ENCODE peak calls at places on chromosomes 11 and 22, in five cellular contexts. X is neural progenitor cell, L is WTC11, Z is NB4, K is Peyer's patch. R is an unnamed sample.

GRCh38 chr11:14587203-14587602 is 56.4 kb upstream of the PDE3B start:
- DNase-seq in X (no peak), L (no peak), Z (no peak), K (no peak), R (no peak)

GRCh38 chr11:69382131-69383128 is 88.5 kb downstream of the MYEOV start:
- DNase-seq in X (no peak), L (peak; percentile 42), Z (peak; percentile 93), K (peak; percentile 38), R (no peak)

GRCh38 chr11:58658553-58659080 is 36.2 kb downstream of the CNTF start:
- DNase-seq in X (no peak), L (no peak), Z (no peak), K (no peak), R (no peak)

GRCh38 chr22:36461665-36462474 is 19.6 kb downstream of the TXN2 start:
- DNase-seq in X (no peak), L (no peak), Z (no peak), K (no peak), R (peak; percentile 33)

GRCh38 chr11:129828301-129828836 is 12.7 kb downstream of the TMEM45B start:
- DNase-seq in X (no peak), L (no peak), Z (no peak), K (no peak), R (no peak)

GRCh38 chr11:102798012-102798746 is at the start of gene MMP1:
- DNase-seq in X (no peak), L (no peak), Z (no peak), K (no peak), R (no peak)

GRCh38 chr11:64850979-64851567 is 6.6 kb upstream of the CDC42BPG start:
- DNase-seq in X (no peak), L (peak; percentile 58), Z (peak; percentile 64), K (peak; percentile 87), R (no peak)

GRCh38 chr11:22730319-22730718 is 63.9 kb downstream of the GAS2 start:
- DNase-seq in X (peak; percentile 11), L (no peak), Z (peak; percentile 13), K (no peak), R (no peak)

GRCh38 chr11:58739725-58740430 is 8.1 kb upstream of the GLYAT start:
- DNase-seq in X (no peak), L (no peak), Z (no peak), K (no peak), R (no peak)

GRCh38 chr22:38298312-38299000 is 18.8 kb downstream of the CSNK1E start:
- DNase-seq in X (peak; percentile 34), L (peak; percentile 63), Z (peak; percentile 42), K (no peak), R (no peak)
- TF ChIP-seq CTCF in X (peak; percentile 63), L (peak; percentile 61), Z (peak; percentile 49), K (peak; percentile 47), R (peak; percentile 51)

DNA sequence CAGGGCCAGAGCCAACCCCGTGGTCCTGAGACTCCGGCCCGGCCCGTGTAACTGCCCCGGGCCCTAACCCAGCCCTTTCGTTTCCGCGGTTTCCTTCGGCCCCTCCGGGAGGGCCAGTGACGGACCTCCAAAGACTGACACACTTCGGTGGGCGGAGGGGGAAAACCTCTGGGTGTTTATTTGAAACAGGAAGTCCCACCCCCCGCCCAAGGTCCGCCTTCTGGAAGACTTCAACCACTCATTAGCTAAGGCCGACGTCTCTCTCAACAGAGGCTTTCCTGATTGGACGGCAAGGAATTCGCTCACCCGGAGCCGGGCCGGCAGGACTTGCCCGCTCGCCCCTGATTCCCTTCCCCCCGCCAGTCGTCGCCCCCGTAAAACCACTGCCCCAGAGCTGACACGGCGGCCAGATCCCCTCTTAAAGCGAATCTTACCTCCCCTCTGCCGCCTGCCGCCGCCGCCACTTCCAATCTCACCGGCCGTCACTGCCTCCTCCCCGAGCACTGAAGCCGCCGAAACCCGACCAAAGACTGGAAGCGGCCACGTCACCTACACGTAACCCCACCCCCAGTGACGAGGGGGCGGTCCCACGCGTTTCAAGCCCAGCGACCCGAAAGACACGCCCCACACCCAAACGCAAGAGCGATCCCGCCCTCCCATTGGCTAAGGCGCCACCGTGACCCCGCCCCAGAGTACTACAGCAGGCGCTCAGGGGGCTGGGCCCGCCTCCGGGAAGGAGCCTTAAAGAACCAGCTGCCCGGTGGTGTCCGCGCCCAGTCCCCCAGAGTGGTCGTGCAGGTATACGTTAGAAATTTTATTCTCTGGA is at the start of gene STX5:
- DNase-seq in X (peak; percentile 99), L (peak; percentile 100), Z (peak; percentile 99), K (peak; percentile 100), R (peak; percentile 99)
- TF ChIP-seq CTCF in X (no peak), L (no peak), Z (no peak), K (no peak), R (no peak)

GRCh38 chr11:31419669-31420068 is 50.0 kb downstream of the DNAJC24 start:
- DNase-seq in X (no peak), L (no peak), Z (no peak), K (no peak), R (no peak)

GRCh38 chr11:31421840-31422239 is 52.2 kb downstream of the DNAJC24 start:
- DNase-seq in X (peak; percentile 82), L (no peak), Z (no peak), K (no peak), R (no peak)

GRCh38 chr11:31419138-31419537 is 49.5 kb downstream of the DNAJC24 start:
- DNase-seq in X (peak; percentile 17), L (no peak), Z (no peak), K (no peak), R (no peak)

GRCh38 chr11:31422703-31423102 is 53.0 kb downstream of the DNAJC24 start:
- DNase-seq in X (peak; percentile 71), L (no peak), Z (no peak), K (no peak), R (no peak)

DNA sequence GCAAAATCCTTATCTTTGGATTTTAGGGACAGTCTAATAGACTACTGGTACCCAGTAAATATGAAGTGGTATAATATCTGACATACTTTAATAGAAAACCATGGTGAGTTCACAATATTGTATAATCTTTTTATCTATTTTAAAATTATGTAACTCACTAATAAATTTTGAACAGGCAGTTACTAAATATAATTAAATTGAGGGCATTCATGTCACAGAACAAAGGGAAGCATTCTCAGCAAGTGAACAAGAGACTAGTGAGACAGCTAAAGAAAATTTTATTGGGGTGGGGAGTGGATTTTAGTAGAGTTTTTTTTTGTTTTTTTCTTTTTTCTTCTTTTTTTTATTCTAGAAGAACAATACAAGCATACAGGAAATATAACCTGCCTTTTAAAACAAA is 55.0 kb downstream of the DNAJC24 start:
- DNase-seq in X (no peak), L (no peak), Z (no peak), K (no peak), R (no peak)
- TF ChIP-seq CTCF in X (no peak), L (no peak), Z (no peak), K (no peak), R (no peak)

GRCh38 chr11:94504689-94505293 is 7.5 kb upstream of the C11orf97 start:
- DNase-seq in X (peak; percentile 56), L (no peak), Z (peak; percentile 75), K (no peak), R (peak; percentile 8)
- TF ChIP-seq CTCF in X (peak; percentile 81), L (peak; percentile 61), Z (peak; percentile 54), K (peak; percentile 67), R (peak; percentile 77)

DNA sequence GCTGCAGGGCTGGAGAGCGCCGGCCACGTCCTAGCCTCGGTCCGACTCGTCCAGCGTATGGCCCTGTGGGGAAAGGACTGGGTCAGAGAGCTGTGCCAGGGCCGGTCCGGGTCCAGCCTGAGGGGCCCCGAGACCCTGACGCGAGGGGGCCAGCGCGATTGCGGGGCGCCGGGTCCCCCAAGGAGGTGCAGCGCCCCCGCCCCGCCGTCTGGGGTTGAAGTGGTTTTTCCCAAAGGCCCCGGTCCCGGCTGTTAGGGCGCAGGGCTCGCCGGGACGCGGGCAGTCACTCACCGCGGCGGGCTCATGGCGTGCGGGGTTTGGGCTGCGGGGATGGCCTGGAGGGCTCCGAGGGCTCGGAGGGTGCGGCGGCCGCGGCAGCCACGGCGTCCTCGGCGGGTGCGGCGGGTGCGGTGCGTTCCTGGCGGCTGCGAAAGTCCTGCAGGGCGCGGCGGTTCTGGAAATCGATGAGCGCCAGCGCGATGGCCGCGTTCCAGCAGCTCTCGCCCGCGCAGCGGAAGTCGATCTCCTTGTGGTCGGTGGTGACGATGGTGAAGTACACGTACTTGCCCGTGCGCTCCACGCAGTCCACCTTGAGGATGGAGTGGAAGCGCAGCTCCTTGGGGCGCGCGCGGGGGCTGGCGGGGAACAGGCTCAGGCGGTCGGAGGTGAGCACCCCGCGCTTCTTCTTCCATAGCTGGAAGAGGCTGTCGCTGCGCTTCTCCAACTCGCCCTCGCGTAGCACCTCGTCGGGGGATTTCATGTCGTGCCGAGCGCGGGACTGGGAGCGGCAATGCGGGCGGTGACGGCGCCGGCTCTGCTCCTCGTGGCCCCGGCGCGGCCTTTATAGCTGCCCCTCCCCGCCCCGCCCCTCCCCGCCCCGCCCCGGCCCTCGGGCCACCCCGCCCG is at the start of gene PHLDA2:
- DNase-seq in X (peak; percentile 64), L (peak; percentile 61), Z (peak; percentile 54), K (peak; percentile 52), R (peak; percentile 46)
- TF ChIP-seq CTCF in X (no peak), L (no peak), Z (no peak), K (peak; percentile 28), R (no peak)

GRCh38 chr11:113507341-113507740 is 32.1 kb upstream of the DRD2 start:
- DNase-seq in X (no peak), L (no peak), Z (no peak), K (no peak), R (no peak)

GRCh38 chr11:113505541-113506375 is 30.6 kb upstream of the DRD2 start:
- DNase-seq in X (peak; percentile 33), L (no peak), Z (peak; percentile 15), K (no peak), R (no peak)

GRCh38 chr11:113506461-113506860 is 31.3 kb upstream of the DRD2 start:
- DNase-seq in X (no peak), L (no peak), Z (no peak), K (no peak), R (no peak)

GRCh38 chr11:113505046-113505445 is 29.8 kb upstream of the DRD2 start:
- DNase-seq in X (no peak), L (no peak), Z (no peak), K (no peak), R (no peak)

GRCh38 chr11:113506893-113507292 is 31.7 kb upstream of the DRD2 start:
- DNase-seq in X (no peak), L (no peak), Z (no peak), K (no peak), R (no peak)
- TF ChIP-seq CTCF in X (no peak), L (no peak), Z (no peak), K (no peak), R (no peak)

GRCh38 chr11:121321614-121322243 is 29.2 kb downstream of the SC5D start:
- DNase-seq in X (peak; percentile 61), L (peak; percentile 46), Z (peak; percentile 83), K (peak; percentile 18), R (no peak)
- TF ChIP-seq CTCF in X (peak; percentile 58), L (no peak), Z (peak; percentile 45), K (peak; percentile 78), R (no peak)

GRCh38 chr11:99814021-99814420 is 793.3 kb downstream of the CNTN5 start:
- DNase-seq in X (no peak), L (no peak), Z (no peak), K (no peak), R (no peak)

GRCh38 chr11:99818991-99819390 is 798.2 kb downstream of the CNTN5 start:
- DNase-seq in X (no peak), L (no peak), Z (no peak), K (no peak), R (no peak)

GRCh38 chr11:99814738-99815137 is 794.0 kb downstream of the CNTN5 start:
- DNase-seq in X (no peak), L (no peak), Z (no peak), K (no peak), R (no peak)
- TF ChIP-seq CTCF in X (peak; percentile 11), L (no peak), Z (no peak), K (no peak), R (no peak)

R was measured in endothelial cell.